ENCODE peak calls at places on chromosome 5, in four cellular contexts. W is heart left ventricle, T is tibial artery, E is keratinocyte. R is an unnamed sample. For H3K4me1 and H3K27me3, the result is how much of the 10 kb centered on the place peaks cover.

GRCh38 chr5:666816-667498 is 26.2 kb downstream of the TPPP start:
- DNase-seq in T (no peak), W (peak), E (no peak), R (no peak)

GRCh38 chr5:80070338-80071056 is 35.3 kb downstream of the THBS4 start:
- DNase-seq in W (no peak), E (no peak), T (no peak), R (no peak)

GRCh38 chr5:115190388-115190787 is 20.7 kb upstream of the TRIM36 start:
- DNase-seq in T (no peak), E (no peak), W (no peak), R (no peak)

GRCh38 chr5:135867599-135867998 is 28.0 kb downstream of the IL9 start:
- DNase-seq in T (no peak), E (no peak), W (no peak), R (no peak)

GRCh38 chr5:58085800-58086199 is 374.1 kb downstream of the PLK2 start:
- DNase-seq in E (no peak), W (no peak), T (no peak), R (no peak)

GRCh38 chr5:524442-525163 is at the start of gene SLC9A3:
- DNase-seq in E (no peak), W (no peak), T (no peak), R (no peak)

GRCh38 chr5:64972591-64972990 is 203.9 kb downstream of the CWC27 start:
- DNase-seq in W (no peak), T (no peak), E (no peak), R (no peak)

GRCh38 chr5:135544666-135545045 is 8.9 kb upstream of the NEUROG1 start:
- DNase-seq in E (no peak), W (no peak), T (no peak), R (no peak)

GRCh38 chr5:76473676-76474075 is 70.6 kb downstream of the IQGAP2 start:
- DNase-seq in E (no peak), T (no peak), W (no peak), R (no peak)

GRCh38 chr5:111972080-111972479 is 215.1 kb upstream of the NREP start:
- DNase-seq in E (no peak), T (no peak), W (no peak), R (no peak)

GRCh38 chr5:104611419-104611818 is 1048.8 kb upstream of the NUDT12 start:
- DNase-seq in T (no peak), E (no peak), W (no peak), R (no peak)

GRCh38 chr5:124908603-124909451 is 162.4 kb upstream of the ZNF608 start:
- DNase-seq in E (no peak), T (no peak), W (no peak), R (no peak)

GRCh38 chr5:108212775-108213346 is 169.0 kb downstream of the FBXL17 start:
- DNase-seq in E (no peak), T (no peak), W (no peak), R (no peak)

GRCh38 chr5:14039063-14039462 is 94.6 kb upstream of the DNAH5 start:
- DNase-seq in W (no peak), E (no peak), T (no peak), R (no peak)

GRCh38 chr5:109701252-109701651 is 11.5 kb downstream of the MAN2A1 start:
- DNase-seq in T (no peak), W (no peak), E (no peak), R (no peak)

GRCh38 chr5:65144136-65144871 is 337.4 kb downstream of the ADAMTS6 start:
- DNase-seq in W (no peak), E (no peak), T (no peak), R (no peak)

GRCh38 chr5:115774684-115775083 is 41.8 kb downstream of the CDO1 start:
- DNase-seq in T (no peak), E (no peak), W (peak), R (no peak)

GRCh38 chr5:1000329-1000728 is 8.3 kb upstream of the NKD2 start:
- DNase-seq in T (peak), E (no peak), W (no peak), R (no peak)

GRCh38 chr5:163917741-163918140 is 412.3 kb downstream of the MAT2B start:
- DNase-seq in E (no peak), T (no peak), W (no peak), R (no peak)

GRCh38 chr5:57193757-57194413 is 20.0 kb downstream of the GPBP1 start:
- DNase-seq in W (no peak), E (no peak), T (no peak), R (no peak)

GRCh38 chr5:1666812-1667588 is 132.6 kb downstream of the MRPL36 start:
- DNase-seq in E (no peak), T (no peak), W (no peak), R (no peak)

GRCh38 chr5:75089137-75089536 is 36.8 kb upstream of the GCNT4 start:
- DNase-seq in W (no peak), T (no peak), E (peak), R (no peak)

GRCh38 chr5:78666041-78666444 is 17.5 kb upstream of the LHFPL2 start:
- DNase-seq in T (no peak), E (no peak), W (no peak), R (no peak)

GRCh38 chr5:142537938-142538337 is 148.0 kb downstream of the FGF1 start:
- DNase-seq in E (no peak), T (no peak), W (no peak), R (no peak)

GRCh38 chr5:601771-602465 is 10.2 kb upstream of the CEP72 start:
- DNase-seq in E (no peak), W (peak), T (no peak), R (no peak)

GRCh38 chr5:50927953-50928352 is 261.5 kb downstream of the PARP8 start:
- DNase-seq in W (no peak), T (no peak), E (no peak), R (no peak)

GRCh38 chr5:57441557-57441956 is 41.1 kb downstream of the ACTBL2 start:
- DNase-seq in W (no peak), E (peak), T (no peak), R (no peak)

GRCh38 chr5:31393126-31393525 is 138.8 kb downstream of the DROSHA start:
- DNase-seq in E (no peak), W (no peak), T (no peak), R (no peak)

GRCh38 chr5:32805966-32806626 is 95.0 kb downstream of the NPR3 start:
- DNase-seq in E (no peak), T (no peak), W (no peak), R (no peak)

GRCh38 chr5:7856855-7857254 is 5.9 kb upstream of the CFAP90 start:
- DNase-seq in E (no peak), W (peak), T (no peak), R (no peak)

GRCh38 chr5:92364986-92365550 is 982.0 kb upstream of the ARRDC3 start:
- DNase-seq in E (no peak), T (no peak), W (no peak), R (no peak)

GRCh38 chr5:4230531-4230904 is 634.9 kb downstream of the IRX1 start:
- DNase-seq in T (no peak), E (no peak), W (no peak), R (no peak)

DNA sequence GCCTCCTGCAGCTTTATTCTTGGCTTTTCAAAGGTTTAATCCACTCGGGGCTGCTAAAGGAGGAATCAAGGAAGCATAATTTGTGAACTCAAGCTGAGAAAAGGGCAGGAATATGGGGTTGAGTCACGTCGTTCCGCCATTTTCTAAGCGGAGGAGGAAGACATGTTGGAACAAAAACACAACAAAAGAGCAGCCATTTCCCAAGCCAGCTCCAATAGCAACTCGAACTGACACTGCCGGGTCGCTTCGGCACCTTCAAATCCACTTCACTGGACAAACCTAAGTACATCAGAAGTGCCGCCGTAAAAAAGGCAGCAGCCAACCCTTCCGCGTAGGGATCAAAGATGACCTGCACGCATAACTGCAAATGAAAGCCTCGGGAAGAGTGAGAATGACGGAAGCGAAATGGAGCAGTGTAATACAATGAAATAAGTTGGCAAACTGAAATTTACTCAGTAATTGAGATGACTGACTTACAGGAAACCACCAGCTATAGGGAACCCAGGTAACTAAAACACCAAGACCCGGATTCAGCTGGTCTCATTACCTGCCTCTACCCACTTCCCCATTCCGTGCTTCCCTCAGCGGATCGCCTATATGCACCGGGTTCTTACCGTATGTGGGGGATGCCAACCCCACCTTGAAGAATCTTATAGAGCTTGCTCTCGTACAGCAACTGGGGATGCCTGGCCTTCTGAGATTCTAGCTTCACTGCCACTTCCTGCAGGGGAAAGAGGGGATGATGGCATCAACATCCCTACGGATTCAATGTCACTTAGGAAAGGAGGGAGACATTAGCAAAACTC is 1.6 kb downstream of the CSNK1A1 start:
- DNase-seq in E (no peak), T (no peak), W (peak), R (no peak)
- H3K4me1 ChIP-seq in E (under half), T (under half), W (under half), R (under half)

GRCh38 chr5:132017738-132018625 is 6.5 kb upstream of the ACSL6 start:
- DNase-seq in W (peak), T (no peak), E (no peak), R (no peak)
- H3K27me3 ChIP-seq in W (under half), T (under half), E (under half), R (under half)

GRCh38 chr5:43309657-43310056 is 3.6 kb downstream of the HMGCS1 start:
- DNase-seq in W (no peak), E (no peak), T (no peak), R (no peak)
- H3K4me1 ChIP-seq in W (under half), E (half or more), T (under half), R (under half)

GRCh38 chr5:173989432-173990082 is 587 bp downstream of the C5orf47 start:
- DNase-seq in T (no peak), E (no peak), W (no peak), R (no peak)
- H3K27me3 ChIP-seq in T (under half), E (under half), W (under half), R (under half)

DNA sequence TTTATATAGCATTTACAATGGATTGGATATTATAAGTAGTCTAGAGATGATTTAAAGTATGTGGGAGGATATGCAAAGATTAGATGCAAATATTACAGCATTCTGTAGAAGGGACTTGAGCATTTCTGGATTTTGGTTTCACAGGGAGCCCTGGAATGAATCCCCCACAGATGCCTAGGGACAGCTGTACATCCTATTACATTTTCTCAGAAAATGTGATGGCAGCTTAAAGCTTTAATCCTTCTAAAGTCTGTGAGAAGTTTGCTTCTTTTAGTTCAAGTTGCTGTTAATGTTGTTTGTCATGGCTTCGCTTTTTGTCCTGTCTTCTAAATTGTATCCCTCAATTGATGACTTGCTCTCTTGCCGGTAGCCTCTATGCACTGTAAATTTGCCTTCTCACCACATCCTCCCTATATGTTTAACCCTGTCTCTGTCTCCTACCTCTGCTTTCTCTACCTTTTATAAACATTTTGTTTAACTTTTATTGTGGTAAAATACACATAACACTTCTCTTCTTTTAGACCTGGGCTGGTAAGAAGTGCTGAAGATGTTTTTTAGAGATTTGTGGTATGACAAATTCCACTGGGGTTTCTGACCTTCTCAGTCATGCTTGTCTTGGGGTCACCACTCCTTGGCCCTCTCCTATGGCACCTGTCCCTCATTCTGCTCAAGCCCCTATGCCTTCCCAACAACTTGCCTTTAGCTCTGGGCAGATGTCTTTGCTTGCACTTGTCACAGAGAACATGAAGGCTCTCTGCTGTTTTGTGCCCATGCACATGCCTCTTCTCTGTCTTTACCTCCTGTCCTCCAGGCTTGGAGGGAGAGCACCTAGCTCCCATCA is 37.9 kb downstream of the LNPEP start:
- DNase-seq in E (no peak), T (no peak), W (no peak), R (no peak)
- H3K4me1 ChIP-seq in E (under half), T (under half), W (under half), R (under half)

DNA sequence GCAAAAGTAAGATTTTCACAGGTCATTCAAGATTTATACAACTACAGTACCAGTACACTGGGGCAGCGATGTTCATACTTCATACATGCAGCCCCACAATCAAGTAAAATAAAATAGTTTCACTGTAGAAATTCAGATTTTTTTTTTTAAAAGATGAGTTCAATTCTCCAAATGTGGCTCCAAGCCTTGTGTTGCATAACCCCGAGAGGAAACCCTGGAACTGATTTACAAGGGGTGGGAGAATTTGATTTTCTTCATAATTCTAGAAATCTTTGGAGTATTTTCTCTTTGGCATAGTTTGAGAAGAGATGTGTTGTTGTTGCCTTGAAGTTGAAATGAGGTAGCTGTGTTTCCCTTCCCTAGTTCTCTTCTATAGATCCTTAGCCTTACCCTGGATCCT is 3.0 kb downstream of the RHOBTB3 start:
- DNase-seq in W (no peak), E (no peak), T (no peak), R (no peak)
- H3K27me3 ChIP-seq in W (under half), E (under half), T (under half), R (under half)

GRCh38 chr5:140418862-140419520 is 17.4 kb downstream of the ANKHD1 start:
- DNase-seq in T (no peak), W (no peak), E (no peak), R (no peak)
- H3K4me1 ChIP-seq in T (under half), W (under half), E (under half), R (under half)

DNA sequence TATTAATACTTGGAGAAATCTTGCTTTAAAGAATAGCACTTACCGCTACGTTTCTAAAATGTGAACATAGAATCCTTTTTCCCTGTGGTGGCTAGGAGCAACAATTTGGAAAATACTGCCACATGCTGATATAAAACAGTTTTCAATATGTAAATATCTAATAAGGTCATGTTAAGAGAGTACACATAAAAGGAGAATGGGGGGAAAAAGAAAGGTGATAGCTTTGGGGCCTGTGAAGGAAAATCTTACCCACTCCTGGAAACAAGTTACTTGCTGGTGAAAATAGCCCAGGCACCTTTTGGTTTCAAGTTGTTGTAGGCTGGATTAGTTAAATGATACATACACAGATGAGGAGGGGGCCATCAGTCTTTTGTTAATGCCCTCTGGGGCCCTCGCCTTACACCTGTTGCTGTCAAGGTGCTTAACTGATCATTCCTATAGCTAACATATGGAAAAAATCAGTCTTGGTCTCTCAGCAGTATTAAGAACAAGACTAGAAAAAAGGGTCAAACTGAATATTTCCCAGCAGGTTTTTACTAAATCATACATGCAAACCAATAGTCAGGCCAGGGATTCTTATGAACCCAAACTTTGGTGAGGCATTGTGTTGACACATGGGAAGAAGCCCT is 24.1 kb downstream of the FYB1 start:
- DNase-seq in E (no peak), W (no peak), T (no peak), R (no peak)
- H3K27me3 ChIP-seq in E (under half), W (under half), T (under half), R (under half)

R was measured in esophagus squamous epithelium.